ENCODE peak calls at places on chromosomes 12 and 14, in five cellular contexts. K is stimulated activated CD4-positive, alpha-beta T cell treated with anti-CD3 and anti-CD28 coated beads, Interleukin-2, amount 100 ng/mL, for 24 hours; O is CD8-positive, alpha-beta memory T cell; T is adrenal gland; Y is stomach. M is an unnamed sample.

GRCh38 chr12:131699434-131699833 is 11.5 kb upstream of the SFSWAP start:
- DNase-seq in K (no peak), O (no peak), T (no peak), Y (no peak), M (no peak)

GRCh38 chr12:114869091-114869834 is 185.3 kb upstream of the TBX3 start:
- DNase-seq in K (no peak), O (no peak), T (no peak), Y (no peak), M (no peak)

GRCh38 chr12:63525831-63526230 is 142.5 kb downstream of the DPY19L2 start:
- DNase-seq in K (no peak), O (no peak), T (no peak), Y (no peak), M (no peak)

GRCh38 chr12:52311282-52311643 is 9.9 kb downstream of the KRT83 start:
- DNase-seq in K (no peak), O (no peak), T (no peak), Y (no peak), M (no peak)

GRCh38 chr12:58877243-58877743 is 43.0 kb downstream of the LRIG3 start:
- DNase-seq in K (no peak), O (no peak), T (no peak), Y (peak; percentile 76), M (no peak)

GRCh38 chr14:105646175-105646574 is 119.8 kb downstream of the TMEM121 start:
- DNase-seq in K (no peak), O (no peak), T (no peak), Y (no peak), M (peak; percentile 69)

GRCh38 chr12:125538800-125539199 is 473.6 kb downstream of the AACS start:
- DNase-seq in K (no peak), O (no peak), T (no peak), Y (no peak), M (no peak)

GRCh38 chr14:54446201-54446693 is 5.1 kb upstream of the CNIH1 start:
- DNase-seq in K (no peak), O (no peak), T (no peak), Y (no peak), M (peak; percentile 93)

GRCh38 chr14:58574623-58575022 is 63.1 kb upstream of the DACT1 start:
- DNase-seq in K (no peak), O (no peak), T (no peak), Y (no peak), M (no peak)

M was measured in thyroid gland.